ENCODE peak calls at places on chromosomes 6 and 20, in seven cellular contexts. V, I, L, G, J, Z and H are unnamed samples.

GRCh38 chr20:42204261-42204660 is 586.1 kb upstream of the CHD6 start:
- DNase-seq in V (no peak), G (no peak), Z (peak), L (no peak), I (peak), J (no peak), H (no peak)

GRCh38 chr6:40999498-41000070 is 39.4 kb downstream of the UNC5CL start:
- DNase-seq in V (peak), G (peak), Z (peak), J (peak), L (peak), I (peak), H (peak)

GRCh38 chr6:143361536-143362191 is 88.8 kb downstream of the ADAT2 start:
- DNase-seq in G (no peak), J (no peak), V (no peak), Z (no peak), I (no peak), L (no peak), H (no peak)

GRCh38 chr6:145151624-145152023 is 583.7 kb downstream of the EPM2A start:
- DNase-seq in V (no peak), Z (no peak), L (peak), I (no peak), J (no peak), G (no peak), H (peak)

GRCh38 chr6:26249959-26250805 is 114.8 kb upstream of the BTN3A2 start:
- DNase-seq in L (peak), I (peak), Z (peak), V (no peak), J (no peak), G (peak), H (peak)

GRCh38 chr6:155628315-155628714 is 172.7 kb upstream of the NOX3 start:
- DNase-seq in G (no peak), Z (no peak), V (no peak), I (no peak), L (no peak), J (no peak), H (no peak)

GRCh38 chr6:9540126-9540525 is 874.7 kb downstream of the TFAP2A start:
- DNase-seq in V (no peak), Z (no peak), I (no peak), J (no peak), G (no peak), L (no peak), H (peak)

GRCh38 chr6:3535716-3536435 is 79.0 kb upstream of the SLC22A23 start:
- DNase-seq in L (no peak), G (no peak), I (no peak), V (no peak), Z (no peak), J (no peak), H (no peak)

GRCh38 chr6:8041933-8042583 is 22.1 kb downstream of the BLOC1S5 start:
- DNase-seq in V (no peak), J (no peak), G (no peak), I (no peak), Z (no peak), L (no peak), H (no peak)

GRCh38 chr6:705047-705446 is 12.1 kb upstream of the EXOC2 start:
- DNase-seq in V (no peak), G (no peak), I (no peak), J (no peak), Z (no peak), L (no peak), H (no peak)

GRCh38 chr6:36848658-36849441 is 9.6 kb upstream of the CPNE5 start:
- DNase-seq in I (peak), J (no peak), G (peak), V (no peak), Z (peak), L (no peak), H (peak)

GRCh38 chr6:107495196-107495643 is 5.3 kb downstream of the SOBP start:
- DNase-seq in Z (no peak), V (no peak), L (peak), I (no peak), G (no peak), J (no peak), H (peak)

GRCh38 chr6:118542184-118542952 is 5.7 kb upstream of the PLN start:
- DNase-seq in J (no peak), L (peak), Z (no peak), V (no peak), G (no peak), I (no peak), H (peak)

GRCh38 chr6:154343473-154344308 is 12.9 kb downstream of the IPCEF1 start:
- DNase-seq in V (no peak), L (peak), Z (peak), G (peak), I (peak), J (no peak), H (peak)

GRCh38 chr20:51600016-51600420 is 57.5 kb upstream of the NFATC2 start:
- DNase-seq in Z (no peak), L (no peak), J (no peak), G (no peak), V (no peak), I (no peak), H (peak)

GRCh38 chr20:59753836-59754235 is 149.5 kb downstream of the PHACTR3 start:
- DNase-seq in L (no peak), I (no peak), G (no peak), J (no peak), V (no peak), Z (no peak), H (no peak)

GRCh38 chr20:54219751-54220426 is 12.0 kb downstream of the PFDN4 start:
- DNase-seq in Z (no peak), G (no peak), I (no peak), J (no peak), L (peak), V (peak), H (peak)

GRCh38 chr20:19269737-19270325 is 57.4 kb downstream of the SLC24A3 start:
- DNase-seq in I (peak), J (no peak), G (no peak), L (peak), Z (no peak), V (no peak), H (no peak)

GRCh38 chr6:170124836-170125235 is 166.0 kb downstream of the DLL1 start:
- DNase-seq in Z (peak), I (peak), L (no peak), J (no peak), V (no peak), G (no peak), H (no peak)

GRCh38 chr6:11043961-11044711 is at the start of gene ELOVL2:
- DNase-seq in L (peak), V (peak), I (peak), G (no peak), J (no peak), Z (peak), H (peak)

GRCh38 chr6:111591370-111591900 is 14.2 kb downstream of the TRAF3IP2 start:
- DNase-seq in I (no peak), Z (peak), V (peak), J (peak), L (peak), G (peak), H (peak)

GRCh38 chr20:37821691-37822655 is 81.0 kb upstream of the VSTM2L start:
- DNase-seq in Z (no peak), J (no peak), L (peak), V (no peak), I (no peak), G (no peak), H (peak)

GRCh38 chr6:91569071-91569470 is 982.2 kb upstream of the MAP3K7 start:
- DNase-seq in Z (no peak), I (no peak), V (no peak), G (no peak), J (no peak), L (peak), H (no peak)

GRCh38 chr6:106511274-106512047 is 117.8 kb downstream of the RTN4IP1 start:
- DNase-seq in J (no peak), I (peak), Z (peak), G (peak), L (peak), V (no peak), H (peak)

GRCh38 chr6:144217264-144217663 is 66.9 kb downstream of the STX11 start:
- DNase-seq in I (no peak), J (no peak), G (no peak), Z (no peak), V (no peak), L (no peak), H (peak)

GRCh38 chr6:56938634-56939294 is 16.1 kb upstream of the BEND6 start:
- DNase-seq in L (peak), V (peak), G (no peak), Z (no peak), I (no peak), J (no peak), H (peak)

GRCh38 chr6:42864602-42865001 is 14.8 kb upstream of the RPL7L1 start:
- DNase-seq in J (no peak), V (no peak), I (no peak), G (no peak), Z (no peak), L (no peak), H (no peak)

GRCh38 chr6:53701333-53702073 is 35.9 kb upstream of the KLHL31 start:
- DNase-seq in J (no peak), Z (no peak), G (no peak), L (no peak), V (no peak), I (no peak), H (no peak)

GRCh38 chr6:43990275-43990626 is 137.0 kb downstream of the MRPL14 start:
- DNase-seq in I (no peak), V (no peak), Z (no peak), J (no peak), G (no peak), L (no peak), H (no peak)

GRCh38 chr6:32415521-32416019 is 8.6 kb upstream of the BTNL2 start:
- DNase-seq in G (peak), Z (peak), V (peak), L (peak), J (peak), I (peak), H (peak)

GRCh38 chr20:58175836-58176235 is 52.6 kb downstream of the ANKRD60 start:
- DNase-seq in G (peak), L (no peak), J (no peak), I (no peak), V (no peak), Z (no peak), H (no peak)

GRCh38 chr20:58177799-58178198 is 50.7 kb downstream of the ANKRD60 start:
- DNase-seq in G (peak), V (no peak), Z (no peak), I (no peak), J (no peak), L (no peak), H (no peak)

GRCh38 chr20:58179432-58180099 is 48.9 kb downstream of the ANKRD60 start:
- DNase-seq in L (peak), G (peak), J (peak), Z (peak), V (peak), I (peak), H (peak)

GRCh38 chr20:58182521-58183140 is 45.8 kb downstream of the ANKRD60 start:
- DNase-seq in G (no peak), V (no peak), J (no peak), L (no peak), Z (no peak), I (no peak), H (no peak)

DNA sequence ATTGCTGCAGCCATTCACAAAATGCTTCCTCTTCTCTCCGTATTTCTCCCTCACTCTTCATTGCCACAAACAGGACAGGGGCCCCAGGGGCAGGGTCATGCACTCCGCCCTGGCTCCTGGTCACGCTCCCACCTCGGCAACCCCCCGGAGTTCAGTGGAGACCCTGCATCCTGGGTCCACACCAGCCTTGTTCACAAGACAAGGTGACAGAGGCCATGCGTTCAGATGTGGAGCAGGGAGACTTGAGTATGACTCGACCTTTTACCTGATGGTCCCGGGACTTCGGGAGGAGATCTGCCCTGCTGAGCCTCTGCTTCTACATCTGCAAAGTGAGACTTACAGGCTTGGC is 49.4 kb downstream of the ANKRD60 start:
- DNase-seq in Z (no peak), I (no peak), V (no peak), J (no peak), L (no peak), G (peak), H (no peak)
- H3K4me3 ChIP-seq in Z (no peak), I (peak), V (peak), J (peak), L (no peak), G (peak), H (no peak)

GRCh38 chr6:2270049-2270448 is 24.6 kb upstream of the GMDS start:
- DNase-seq in V (no peak), G (no peak), I (no peak), Z (no peak), J (no peak), L (no peak), H (no peak)
- TF ChIP-seq CTCF in V (no peak), G (no peak), I (no peak), Z (no peak), J (no peak), L (no peak), H (no peak)

GRCh38 chr20:63009988-63010769 is 3.4 kb upstream of the BHLHE23 start:
- DNase-seq in V (no peak), L (no peak), J (no peak), G (no peak), Z (no peak), I (peak), H (peak)
- H3K4me3 ChIP-seq in V (peak), L (no peak), J (no peak), G (peak), Z (no peak), I (no peak), H (no peak)

GRCh38 chr6:94670017-94670416 is 907.3 kb upstream of the MANEA start:
- DNase-seq in I (no peak), G (no peak), V (no peak), L (no peak), J (no peak), Z (no peak), H (no peak)

GRCh38 chr6:94668896-94669295 is 908.4 kb upstream of the MANEA start:
- DNase-seq in V (no peak), I (no peak), G (no peak), Z (no peak), L (no peak), J (no peak), H (no peak)

GRCh38 chr6:94673251-94673650 is 904.1 kb upstream of the MANEA start:
- DNase-seq in G (no peak), L (no peak), I (no peak), Z (no peak), J (no peak), V (no peak), H (no peak)
- TF ChIP-seq CTCF in G (no peak), L (no peak), I (no peak), Z (no peak), J (no peak), V (no peak), H (no peak)

DNA sequence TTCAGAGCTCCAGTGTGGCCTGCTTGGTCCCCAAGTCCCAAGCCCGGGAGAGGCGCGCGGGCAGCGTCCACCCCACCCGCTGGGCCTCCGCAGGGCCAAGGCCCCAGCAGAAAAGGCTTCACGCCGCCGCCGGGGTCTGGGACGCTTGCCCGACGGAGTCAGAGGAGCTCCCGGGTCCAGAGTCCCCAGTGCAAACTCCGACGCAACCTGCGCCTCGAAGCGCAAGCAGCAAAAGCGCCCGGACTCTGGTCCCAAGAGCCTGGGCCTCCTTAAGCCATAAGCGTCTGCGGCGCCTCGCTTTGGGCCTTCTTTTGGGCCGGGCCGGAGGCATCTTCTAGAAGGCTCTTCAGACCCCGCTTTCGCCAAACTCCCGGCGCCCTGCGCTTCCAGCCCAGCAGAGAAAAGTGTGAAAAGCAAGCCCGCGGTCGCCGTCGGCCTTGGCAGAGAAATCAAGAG is 1.4 kb downstream of the TBX18 start:
- DNase-seq in L (no peak), J (peak), V (no peak), Z (no peak), I (peak), G (peak), H (no peak)
- H3K4me3 ChIP-seq in L (peak), J (peak), V (peak), Z (no peak), I (peak), G (peak), H (peak)

DNA sequence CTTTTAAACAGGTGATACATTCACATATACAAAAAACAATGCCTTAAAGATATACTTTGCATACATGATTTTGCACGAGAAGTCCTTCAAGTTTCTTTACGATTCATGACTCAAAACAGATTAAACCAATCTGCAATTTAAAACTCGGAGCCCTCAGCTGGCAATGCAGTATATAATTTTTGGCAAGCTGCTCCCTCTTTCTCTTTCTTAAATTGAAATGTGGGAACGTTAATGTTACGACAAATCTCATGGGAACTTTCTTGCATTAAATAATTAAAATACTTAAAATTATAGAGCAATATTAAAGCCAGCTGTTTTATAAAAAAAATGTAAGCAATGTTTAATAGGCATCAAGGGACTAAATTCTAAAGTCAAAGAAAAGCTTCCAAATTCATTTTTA is 334.6 kb downstream of the ESR1 start:
- DNase-seq in I (no peak), J (no peak), G (no peak), Z (no peak), V (no peak), L (no peak), H (no peak)
- TF ChIP-seq CTCF in I (no peak), J (no peak), G (no peak), Z (no peak), V (no peak), L (no peak), H (no peak)

DNA sequence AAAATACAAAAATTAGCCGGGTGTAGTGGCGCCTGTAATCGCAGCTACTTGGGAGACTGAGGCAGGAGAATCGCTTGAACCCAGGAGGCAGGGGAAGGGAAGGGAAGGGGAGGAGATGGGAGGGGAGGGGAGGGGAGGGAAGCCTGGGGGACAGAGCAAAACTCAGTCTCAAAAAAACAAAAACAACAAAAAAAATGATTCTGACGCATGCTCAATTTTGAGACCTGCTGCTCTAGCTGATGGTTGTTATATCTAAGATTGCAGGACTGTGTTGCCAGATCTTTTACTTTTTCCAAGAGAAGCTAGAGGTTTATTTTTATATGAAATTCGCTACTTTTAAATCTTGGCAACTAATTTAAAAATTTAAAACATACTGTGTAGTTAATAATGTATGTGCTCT is 2.4 kb upstream of the WFDC2 start:
- DNase-seq in G (no peak), Z (no peak), J (no peak), L (no peak), I (no peak), V (no peak), H (no peak)
- H3K4me3 ChIP-seq in G (no peak), Z (no peak), J (no peak), L (no peak), I (no peak), V (no peak), H (no peak)

DNA sequence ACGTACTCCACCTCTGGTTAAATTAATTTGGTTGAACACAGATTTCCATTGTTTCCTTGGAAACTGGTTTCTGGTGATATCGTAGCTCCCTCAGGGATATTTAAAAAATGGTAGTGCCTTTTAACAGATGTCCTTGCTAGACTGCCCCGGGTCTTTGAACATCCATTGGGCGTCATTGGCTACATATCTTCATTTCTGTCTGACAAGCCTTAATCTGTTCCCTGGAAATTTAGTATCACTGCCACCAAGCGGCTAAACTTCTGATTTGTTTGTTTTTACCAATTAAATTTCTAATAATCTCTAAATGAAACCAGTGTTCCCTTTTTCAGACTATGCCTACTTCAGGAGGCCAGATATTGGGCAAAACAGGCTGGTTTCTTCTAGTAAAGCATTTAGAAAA is 249.3 kb downstream of the ZFAND3 start:
- DNase-seq in J (no peak), Z (no peak), G (no peak), L (no peak), V (no peak), I (no peak), H (no peak)
- TF ChIP-seq CTCF in J (no peak), Z (peak), G (no peak), L (no peak), V (peak), I (no peak), H (no peak)

DNA sequence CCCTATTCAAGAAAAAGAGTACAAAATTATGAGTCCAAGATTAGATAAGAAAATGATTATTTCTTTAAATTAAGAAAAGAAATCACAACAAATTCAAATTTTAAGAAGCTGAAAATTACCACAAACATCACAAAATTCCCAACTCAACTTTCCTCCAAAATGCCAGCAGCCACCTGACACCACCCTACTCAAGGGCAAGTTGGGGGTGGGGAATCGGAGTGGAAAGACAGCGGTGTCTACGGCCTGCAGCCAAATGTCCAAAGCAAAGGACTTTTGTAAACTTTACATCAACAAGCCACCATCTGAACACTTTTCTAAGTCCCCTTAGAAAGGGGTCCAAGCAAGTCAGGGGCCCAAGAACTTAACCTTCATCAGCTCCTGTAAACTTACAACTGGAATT is 1.6 kb upstream of the EYA2 start:
- DNase-seq in J (no peak), Z (no peak), L (no peak), V (no peak), I (no peak), G (no peak), H (no peak)
- H3K4me3 ChIP-seq in J (no peak), Z (no peak), L (no peak), V (no peak), I (no peak), G (no peak), H (no peak)

DNA sequence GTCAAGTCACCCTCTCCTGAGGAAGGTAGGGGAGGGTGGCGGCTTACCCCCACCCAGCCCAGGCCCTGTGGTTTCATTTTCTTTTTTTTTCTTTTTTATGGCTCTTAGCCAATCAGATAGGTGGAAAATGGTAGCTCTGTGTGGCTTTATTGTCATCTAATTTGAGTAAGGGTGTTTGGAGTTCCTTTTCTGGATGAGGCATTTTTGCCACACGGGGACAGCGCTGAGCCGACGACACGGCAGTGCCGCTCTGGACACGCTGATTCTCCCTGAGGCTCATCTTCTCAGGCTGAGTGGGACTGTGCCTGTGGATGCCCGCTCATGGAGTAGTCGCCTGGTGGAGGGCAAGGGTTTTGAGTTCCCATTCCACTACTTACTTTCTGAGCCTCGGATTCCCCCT is 37.6 kb upstream of the ANGPT4 start:
- DNase-seq in I (no peak), Z (no peak), L (no peak), G (no peak), J (no peak), V (peak), H (no peak)
- TF ChIP-seq CTCF in I (peak), Z (no peak), L (peak), G (no peak), J (no peak), V (peak), H (peak)